ENCODE peak calls at places on chromosomes 6 and 20, in six cellular contexts. H, S, N, F, E and P are unnamed samples.

GRCh38 chr6:36642913-36643817 is 35.3 kb upstream of the CDKN1A start:
- DNase-seq in S (peak), N (no peak), F (peak), E (no peak), H (peak), P (peak)

GRCh38 chr20:63022501-63022900 is 15.7 kb upstream of the BHLHE23 start:
- DNase-seq in H (no peak), S (no peak), N (no peak), F (no peak), E (no peak), P (peak)

GRCh38 chr6:166602928-166603690 is 16.6 kb upstream of the RAMACL start:
- DNase-seq in S (no peak), N (no peak), E (no peak), F (no peak), H (no peak), P (no peak)

GRCh38 chr6:17867880-17868279 is 119.6 kb downstream of the KIF13A start:
- DNase-seq in E (peak), F (peak), N (no peak), S (peak), H (no peak), P (no peak)

GRCh38 chr20:24820345-24820744 is 128.7 kb upstream of the CST7 start:
- DNase-seq in N (no peak), H (no peak), F (no peak), S (no peak), E (no peak), P (peak)

GRCh38 chr20:58753267-58753928 is 60.8 kb downstream of the NPEPL1 start:
- DNase-seq in F (no peak), S (no peak), H (no peak), N (no peak), E (no peak), P (no peak)

GRCh38 chr6:162998777-162999176 is 271.0 kb downstream of the PACRG start:
- DNase-seq in E (no peak), S (no peak), F (no peak), H (no peak), N (no peak), P (no peak)

GRCh38 chr6:143642403-143642802 is 35.4 kb upstream of the PHACTR2 start:
- DNase-seq in H (no peak), N (no peak), E (no peak), F (no peak), S (no peak), P (no peak)

GRCh38 chr6:53436904-53437303 is 88.2 kb upstream of the ELOVL5 start:
- DNase-seq in F (no peak), H (no peak), S (peak), N (no peak), E (no peak), P (no peak)

GRCh38 chr20:40536866-40537265 is 152.2 kb downstream of the MAFB start:
- DNase-seq in H (no peak), N (no peak), F (peak), E (no peak), S (no peak), P (no peak)

GRCh38 chr20:40535816-40536215 is 153.2 kb downstream of the MAFB start:
- DNase-seq in F (no peak), E (no peak), H (no peak), N (no peak), S (no peak), P (no peak)

DNA sequence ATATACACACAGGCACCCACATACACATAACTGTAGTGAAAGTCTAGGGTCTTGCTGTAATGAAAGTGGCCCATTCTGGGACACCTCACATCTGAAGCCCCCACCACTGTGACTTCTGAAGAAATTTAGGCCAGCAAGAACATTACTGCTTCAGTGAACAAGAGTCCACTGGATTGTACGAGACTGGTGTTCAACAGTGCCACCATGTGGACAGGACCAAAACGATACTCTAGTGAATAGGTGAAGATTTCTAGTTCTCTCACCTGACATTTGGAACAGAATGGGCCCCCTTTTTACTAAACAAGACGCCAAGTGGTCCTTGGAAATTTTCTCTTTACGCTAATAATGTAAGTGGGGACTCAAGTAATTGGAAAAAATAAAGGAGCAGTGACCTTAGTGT is 156.9 kb downstream of the MAFB start:
- DNase-seq in E (no peak), N (no peak), F (peak), S (peak), H (no peak), P (no peak)
- TF ChIP-seq CTCF in E (peak), N (no peak), F (peak), S (peak), H (no peak), P (peak)

GRCh38 chr20:44850883-44851282 is 34.6 kb upstream of the YWHAB start:
- DNase-seq in F (no peak), E (no peak), N (no peak), H (no peak), S (no peak), P (no peak)

GRCh38 chr20:44851545-44851944 is 34.0 kb upstream of the YWHAB start:
- DNase-seq in H (no peak), S (no peak), F (no peak), E (no peak), N (no peak), P (no peak)

GRCh38 chr20:44850272-44850671 is 35.2 kb upstream of the YWHAB start:
- DNase-seq in E (no peak), H (no peak), F (no peak), S (no peak), N (no peak), P (no peak)

GRCh38 chr20:44848254-44849015 is 37.1 kb upstream of the YWHAB start:
- DNase-seq in S (no peak), H (no peak), F (peak), N (no peak), E (no peak), P (no peak)

DNA sequence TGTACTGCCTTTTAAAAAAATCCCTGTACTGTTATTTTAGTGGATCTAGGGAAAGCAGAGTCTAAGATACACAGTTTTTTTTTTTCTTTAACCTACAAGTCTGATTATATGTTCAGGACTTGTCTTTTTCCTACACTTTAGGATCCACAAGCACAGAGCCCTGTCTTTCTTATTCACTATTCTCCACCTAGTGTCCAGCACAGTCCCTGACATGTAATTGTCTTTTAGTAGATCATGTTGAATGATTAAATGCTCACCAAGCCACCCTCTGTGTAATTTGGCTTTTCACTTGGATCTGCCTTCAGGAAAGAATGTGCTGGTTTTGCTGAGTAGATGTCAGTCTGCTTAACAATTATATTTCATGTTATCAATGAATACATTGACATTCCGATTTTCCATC is 35.8 kb upstream of the YWHAB start:
- DNase-seq in E (no peak), H (no peak), S (no peak), F (no peak), N (no peak), P (no peak)
- TF ChIP-seq CTCF in E (no peak), H (no peak), S (no peak), F (peak), N (no peak), P (peak)

GRCh38 chr20:16352321-16352720 is 220.9 kb downstream of the KIF16B start:
- DNase-seq in N (no peak), S (no peak), E (no peak), F (no peak), H (no peak), P (no peak)
- TF ChIP-seq CTCF in N (no peak), S (no peak), E (no peak), F (no peak), H (no peak), P (peak)

GRCh38 chr20:12287575-12287974 is 369.9 kb downstream of the BTBD3 start:
- DNase-seq in H (no peak), E (no peak), F (peak), N (no peak), S (no peak), P (no peak)
- TF ChIP-seq CTCF in H (no peak), E (no peak), F (peak), N (no peak), S (no peak), P (no peak)